ENCODE peak calls at places on chromosomes 6 and 20, in five cellular contexts. A is stomach, R is GM23338, M is HCT116, Z is K562. U is an unnamed sample.

GRCh38 chr20:4592316-4593148 is 129.2 kb upstream of the PRND start:
- DNase-seq in A (peak; percentile 67), R (peak; percentile 68), M (no peak), Z (peak; percentile 66), U (peak; percentile 52)

GRCh38 chr6:146917182-146917581 is 287.0 kb upstream of the STXBP5 start:
- DNase-seq in A (no peak), R (no peak), M (no peak), Z (no peak), U (no peak)

GRCh38 chr6:150435832-150436231 is 67.0 kb downstream of the IYD start:
- DNase-seq in A (no peak), R (no peak), M (no peak), Z (peak; percentile 35), U (no peak)

GRCh38 chr6:90168693-90169131 is 127.9 kb downstream of the BACH2 start:
- DNase-seq in A (no peak), R (no peak), M (no peak), Z (no peak), U (no peak)

GRCh38 chr6:165988306-165988756 is 179.3 kb downstream of the TBXT start:
- DNase-seq in A (no peak), R (peak; percentile 74), M (no peak), Z (no peak), U (no peak)

GRCh38 chr6:1716845-1717244 is 107.1 kb downstream of the FOXC1 start:
- DNase-seq in A (no peak), R (no peak), M (no peak), Z (no peak), U (no peak)

GRCh38 chr6:35739645-35740517 is 3.0 kb downstream of the ARMC12 start:
- DNase-seq in A (no peak), R (peak; percentile 74), M (no peak), Z (no peak), U (no peak)

GRCh38 chr6:113464959-113465358 is 392.2 kb upstream of the MARCKS start:
- DNase-seq in A (no peak), R (no peak), M (peak; percentile 42), Z (no peak), U (no peak)

GRCh38 chr6:141685416-141685815 is 447.3 kb upstream of the GJE1 start:
- DNase-seq in A (no peak), R (no peak), M (no peak), Z (no peak), U (no peak)

GRCh38 chr6:100453701-100454521 is 10.8 kb downstream of the SIM1 start:
- DNase-seq in A (no peak), R (peak; percentile 90), M (no peak), Z (peak; percentile 24), U (no peak)

GRCh38 chr20:59004493-59004762 is 2.6 kb downstream of the CTSZ start:
- DNase-seq in A (peak; percentile 61), R (no peak), M (no peak), Z (no peak), U (no peak)

GRCh38 chr6:136608991-136609390 is 58.8 kb upstream of the MAP7 start:
- DNase-seq in A (no peak), R (no peak), M (no peak), Z (no peak), U (no peak)

GRCh38 chr6:124203106-124203811 is 399.6 kb downstream of the NKAIN2 start:
- DNase-seq in A (no peak), R (no peak), M (no peak), Z (no peak), U (no peak)

GRCh38 chr20:35238746-35239145 is 12.3 kb downstream of the MMP24 start:
- DNase-seq in A (no peak), R (no peak), M (no peak), Z (no peak), U (no peak)

GRCh38 chr20:58759947-58760346 is 67.3 kb downstream of the NPEPL1 start:
- DNase-seq in A (peak; percentile 10), R (no peak), M (no peak), Z (no peak), U (no peak)

GRCh38 chr20:3613821-3614440 is 49.3 kb downstream of the GFRA4 start:
- DNase-seq in A (no peak), R (no peak), M (no peak), Z (no peak), U (no peak)

GRCh38 chr6:45987866-45988265 is 27.8 kb downstream of the CLIC5 start:
- DNase-seq in A (no peak), R (no peak), M (no peak), Z (no peak), U (no peak)
- TF ChIP-seq POLR2AphosphoS5 in A (no peak), R (no peak), M (no peak), Z (no peak), U (no peak)

DNA sequence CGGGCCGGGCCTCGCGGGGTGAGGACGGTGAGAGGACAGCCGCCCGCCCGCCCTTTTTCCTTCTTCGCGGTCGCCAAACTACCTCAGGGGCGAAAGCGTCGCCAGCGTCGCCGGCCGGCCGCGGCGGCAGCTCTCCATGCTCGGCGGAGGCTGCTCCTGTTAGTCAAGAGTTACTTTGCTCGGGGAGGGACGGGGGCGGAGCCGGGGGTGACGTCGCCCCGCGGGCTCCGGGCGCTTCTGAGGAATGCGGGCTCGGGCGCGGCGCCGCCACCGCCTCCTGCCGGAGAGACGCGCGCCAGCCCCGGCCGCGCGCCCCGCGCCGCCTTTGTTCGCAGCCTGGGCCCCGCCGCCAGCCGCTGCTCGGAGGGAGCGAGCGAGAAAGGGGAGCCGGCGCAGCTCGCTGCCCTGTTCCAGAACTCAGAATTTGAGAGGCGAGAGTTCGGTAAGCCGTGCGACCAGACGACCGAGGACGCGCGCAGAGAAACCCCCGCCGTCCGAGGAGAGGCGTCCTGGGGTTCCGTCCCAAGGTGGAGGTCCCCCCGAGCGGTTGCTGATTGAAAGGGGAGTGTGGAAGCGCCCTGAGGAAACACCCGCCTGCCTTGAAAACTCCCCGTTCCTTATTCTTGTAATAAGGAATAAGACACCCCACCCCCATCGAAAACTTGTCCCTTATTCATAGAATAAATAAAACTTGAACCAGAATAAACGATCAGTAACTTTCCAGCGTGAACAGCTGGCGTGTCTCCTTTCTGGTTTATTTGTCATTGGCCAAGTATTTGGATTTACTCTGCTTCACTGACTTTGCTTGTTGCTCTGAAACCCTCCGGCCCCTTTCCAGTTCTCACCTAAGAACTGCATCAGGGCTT is at the start of gene PTPRK:
- DNase-seq in A (peak; percentile 95), R (peak; percentile 95), M (peak; percentile 76), Z (peak; percentile 29), U (peak; percentile 44)
- TF ChIP-seq POLR2AphosphoS5 in A (peak; percentile 87), R (peak; percentile 91), M (peak; percentile 90), Z (no peak), U (no peak)

DNA sequence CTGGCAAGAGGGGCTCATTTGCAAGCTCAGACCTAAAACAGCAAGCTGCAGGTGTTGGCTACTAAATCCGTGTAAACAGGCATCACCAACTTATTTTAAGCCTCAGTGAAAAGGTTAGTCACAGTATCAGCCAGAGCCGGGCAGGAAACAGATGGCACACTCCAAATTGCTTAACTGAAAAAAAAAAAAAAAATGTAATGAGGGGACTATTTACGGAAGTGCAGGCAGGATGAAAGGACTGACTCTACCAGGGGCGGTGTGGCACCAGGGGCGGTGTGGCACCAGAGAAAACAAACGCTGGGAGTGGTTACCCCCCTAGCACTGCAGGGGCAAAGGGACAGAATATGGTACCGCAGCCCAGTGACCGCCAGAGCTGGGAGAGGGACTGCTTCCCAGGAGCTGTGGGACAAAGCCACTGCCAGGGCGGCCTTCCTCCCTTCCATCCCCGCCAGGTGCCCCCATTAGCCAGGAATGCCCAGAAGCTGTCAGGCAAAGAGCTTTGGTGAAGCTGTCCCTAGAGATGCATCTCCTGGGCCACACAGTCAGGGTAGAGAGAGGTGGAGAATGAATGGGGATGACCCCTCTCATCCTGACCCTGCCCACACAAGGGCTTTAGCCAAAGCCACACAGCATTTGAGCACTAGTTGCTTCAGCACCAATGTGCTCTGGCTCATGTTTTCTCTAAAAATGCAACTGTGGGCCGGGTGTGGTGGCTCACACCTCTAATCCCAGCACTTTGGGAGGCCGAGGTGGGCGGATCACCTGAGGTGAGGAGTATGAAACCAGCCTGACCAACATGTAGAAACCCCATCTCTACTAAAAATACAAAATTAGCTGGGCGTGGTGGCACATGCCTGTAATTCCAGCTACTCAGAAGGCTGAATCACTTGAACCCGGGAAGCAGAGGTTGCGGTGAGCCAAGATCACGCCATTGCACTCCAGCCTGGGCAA is 39.6 kb upstream of the GFOD1 start:
- DNase-seq in A (no peak), R (no peak), M (no peak), Z (no peak), U (peak; percentile 23)
- TF ChIP-seq POLR2AphosphoS5 in A (no peak), R (no peak), M (no peak), Z (no peak), U (no peak)

GRCh38 chr20:18042211-18042610 is 15.5 kb downstream of the OVOL2 start:
- DNase-seq in A (no peak), R (peak; percentile 34), M (no peak), Z (no peak), U (no peak)
- TF ChIP-seq POLR2AphosphoS5 in A (no peak), R (no peak), M (no peak), Z (no peak), U (no peak)

U was measured in GM12892.